ENCODE peak calls at places on chromosome 4, in four cellular contexts. A is activated CD4-positive, CD25-positive, alpha-beta regulatory T cell; T is transverse colon; W is amygdala. D is an unnamed sample.
A peak's percentile ranks its signal among the peaks of the same experiment; 100 is the strongest.

GRCh38 chr4:138910914-138911336 is 104.7 kb upstream of the NOCT start:
- DNase-seq in W (peak; percentile 36), A (no peak), T (peak; percentile 75), D (peak; percentile 88)

GRCh38 chr4:48635980-48636379 is 144.1 kb downstream of the FRYL start:
- DNase-seq in A (no peak), W (no peak), T (no peak), D (no peak)

GRCh38 chr4:8441499-8442091 is 1.0 kb downstream of the TRMT44 start:
- DNase-seq in W (no peak), A (no peak), T (no peak), D (no peak)

GRCh38 chr4:164935363-164935762 is 42.1 kb downstream of the TRIM61 start:
- DNase-seq in T (no peak), A (no peak), W (no peak), D (no peak)

GRCh38 chr4:11529625-11530201 is 101.0 kb upstream of the HS3ST1 start:
- DNase-seq in T (no peak), W (no peak), A (no peak), D (no peak)

GRCh38 chr4:1072830-1073446 is 40.4 kb downstream of the RNF212 start:
- DNase-seq in A (no peak), T (peak; percentile 81), W (no peak), D (no peak)

GRCh38 chr4:84484274-84484673 is 14.8 kb downstream of the NKX6-1 start:
- DNase-seq in A (no peak), T (no peak), W (no peak), D (no peak)

GRCh38 chr4:52035190-52035589 is 2.9 kb downstream of the SGCB start:
- DNase-seq in A (no peak), T (no peak), W (no peak), D (no peak)

GRCh38 chr4:82706349-82707000 is 92.1 kb downstream of the SCD5 start:
- DNase-seq in T (no peak), A (no peak), W (no peak), D (no peak)

GRCh38 chr4:121760205-121760604 is 4.8 kb downstream of the SMIM43 start:
- DNase-seq in T (no peak), W (no peak), A (no peak), D (no peak)

GRCh38 chr4:182938213-182938645 is 21.0 kb upstream of the DCTD start:
- DNase-seq in T (peak; percentile 78), W (no peak), A (peak; percentile 19), D (peak; percentile 12)

GRCh38 chr4:73866236-73866635 is 3.0 kb upstream of the CXCL1 start:
- DNase-seq in W (no peak), T (no peak), A (no peak), D (no peak)

GRCh38 chr4:93066746-93067145 is 761.8 kb upstream of the ATOH1 start:
- DNase-seq in A (no peak), T (no peak), W (no peak), D (no peak)

GRCh38 chr4:24121395-24122175 is 231.7 kb upstream of the PPARGC1A start:
- DNase-seq in W (no peak), T (no peak), A (no peak), D (peak; percentile 61)

GRCh38 chr4:62399242-62399641 is 1199.1 kb downstream of the ADGRL3 start:
- DNase-seq in T (no peak), W (no peak), A (no peak), D (no peak)

GRCh38 chr4:166091914-166092510 is 219.0 kb downstream of the TLL1 start:
- DNase-seq in T (no peak), W (no peak), A (no peak), D (no peak)

GRCh38 chr4:85362550-85362949 is 112.4 kb upstream of the ARHGAP24 start:
- DNase-seq in W (no peak), A (no peak), T (no peak), D (no peak)

GRCh38 chr4:176875026-176875425 is 82.3 kb upstream of the VEGFC start:
- DNase-seq in A (no peak), T (no peak), W (no peak), D (no peak)

GRCh38 chr4:39942507-39942906 is 35.2 kb downstream of the PDS5A start:
- DNase-seq in W (no peak), A (no peak), T (no peak), D (no peak)

GRCh38 chr4:126986828-126987227 is 645.9 kb upstream of the INTU start:
- DNase-seq in W (no peak), A (no peak), T (no peak), D (no peak)

GRCh38 chr4:140807491-140808257 is 51.5 kb upstream of the TBC1D9 start:
- DNase-seq in T (no peak), A (no peak), W (no peak), D (no peak)

GRCh38 chr4:189285377-189285776 is 655.3 kb upstream of the FRG1 start:
- DNase-seq in W (no peak), T (no peak), A (no peak), D (no peak)

GRCh38 chr4:94472056-94472826 is 20.5 kb downstream of the PDLIM5 start:
- DNase-seq in A (no peak), W (no peak), T (no peak), D (no peak)

GRCh38 chr4:55312491-55313101 is 33.4 kb upstream of the SRD5A3 start:
- DNase-seq in W (no peak), A (peak; percentile 2), T (peak; percentile 33), D (no peak)

GRCh38 chr4:94833394-94833793 is 75.6 kb downstream of the BMPR1B start:
- DNase-seq in A (no peak), T (no peak), W (no peak), D (no peak)

GRCh38 chr4:142940614-142941013 is 94.5 kb upstream of the INPP4B start:
- DNase-seq in W (no peak), A (no peak), T (no peak), D (no peak)

GRCh38 chr4:123191728-123192127 is 204.9 kb upstream of the SPRY1 start:
- DNase-seq in W (no peak), T (no peak), A (no peak), D (no peak)

GRCh38 chr4:154658680-154659402 is 46.4 kb upstream of the FGG start:
- DNase-seq in T (no peak), W (no peak), A (no peak), D (no peak)

GRCh38 chr4:2425386-2426068 is 6.8 kb downstream of the CFAP99 start:
- DNase-seq in A (no peak), T (no peak), W (no peak), D (no peak)

GRCh38 chr4:163846008-163846407 is 351.5 kb downstream of the TMA16 start:
- DNase-seq in A (no peak), T (no peak), W (no peak), D (no peak)

GRCh38 chr4:52869196-52869595 is 7.1 kb downstream of the RASL11B start:
- DNase-seq in W (peak; percentile 43), T (peak; percentile 31), A (no peak), D (peak; percentile 31)

GRCh38 chr4:2793578-2793919 is 664 bp downstream of the SH3BP2 start:
- DNase-seq in T (peak; percentile 54), W (no peak), A (no peak), D (no peak)

GRCh38 chr4:83205760-83206159 is 78.8 kb downstream of the COQ2 start:
- DNase-seq in W (no peak), T (no peak), A (no peak), D (no peak)

GRCh38 chr4:141713771-141714445 is 77.5 kb downstream of the IL15 start:
- DNase-seq in T (no peak), A (no peak), W (no peak), D (no peak)

GRCh38 chr4:184806246-184806550 is 19.6 kb downstream of the ACSL1 start:
- DNase-seq in A (no peak), T (no peak), W (no peak), D (no peak)

GRCh38 chr4:38621004-38621684 is 42.9 kb upstream of the KLF3 start:
- DNase-seq in A (no peak), W (no peak), T (peak; percentile 69), D (no peak)